ENCODE peak calls at places on chromosomes 1 and 21, in ten cellular contexts. I is testis, V is cardiac muscle cell, U is A549, R is ascending aorta, L is body of pancreas, H is tibial nerve, F is heart left ventricle, J is MM.1S, Z is stomach. O is an unnamed sample. For H3K9me3 and H3K4me1, the result is how much of the 10 kb centered on the place peaks cover.

GRCh38 chr1:26787706-26788514 is at the start of gene PIGV:
- DNase-seq in I (peak), V (peak), U (peak), R (peak), L (peak), H (peak), F (peak), J (peak), Z (peak), O (peak)

GRCh38 chr1:156076609-156077429 is 5.4 kb downstream of the MEX3A start:
- DNase-seq in I (peak), V (peak), U (no peak), R (no peak), L (no peak), H (no peak), F (peak), J (no peak), Z (no peak), O (no peak)

GRCh38 chr1:66337249-66337648 is 196.7 kb upstream of the SGIP1 start:
- DNase-seq in I (no peak), V (no peak), U (no peak), R (no peak), L (no peak), H (no peak), F (no peak), J (no peak), Z (no peak), O (no peak)

GRCh38 chr1:4101434-4102150 is 201.5 kb upstream of the C1orf174 start:
- DNase-seq in I (no peak), V (no peak), U (no peak), R (no peak), L (no peak), H (no peak), F (no peak), J (no peak), Z (no peak), O (no peak)

GRCh38 chr1:85179517-85179916 is 21.3 kb downstream of the SYDE2 start:
- DNase-seq in I (no peak), V (no peak), U (no peak), R (no peak), L (no peak), H (no peak), F (no peak), J (peak), Z (no peak), O (no peak)

GRCh38 chr1:22347854-22348760 is 103.5 kb upstream of the ZBTB40 start:
- DNase-seq in I (no peak), V (no peak), U (peak), R (no peak), L (no peak), H (no peak), F (no peak), J (no peak), Z (no peak), O (no peak)

GRCh38 chr1:145926706-145927072 is 595 bp downstream of the RBM8A start:
- DNase-seq in I (no peak), V (no peak), U (no peak), R (no peak), L (no peak), H (no peak), F (no peak), J (no peak), Z (no peak), O (no peak)

GRCh38 chr1:239891621-239892358 is 199.9 kb upstream of the FMN2 start:
- DNase-seq in I (no peak), V (no peak), U (no peak), R (no peak), L (no peak), H (no peak), F (no peak), J (no peak), Z (no peak), O (no peak)

GRCh38 chr1:3761296-3762010 is 9.2 kb downstream of the CCDC27 start:
- DNase-seq in I (no peak), V (no peak), U (no peak), R (no peak), L (no peak), H (no peak), F (no peak), J (no peak), Z (no peak), O (no peak)

GRCh38 chr1:162324391-162324790 is 52.3 kb downstream of the SPATA46 start:
- DNase-seq in I (no peak), V (no peak), U (no peak), R (no peak), L (no peak), H (no peak), F (no peak), J (no peak), Z (no peak), O (no peak)

GRCh38 chr1:160285506-160285905 is 573 bp upstream of the PEX19 start:
- DNase-seq in I (peak), V (no peak), U (no peak), R (no peak), L (peak), H (no peak), F (no peak), J (no peak), Z (no peak), O (no peak)

GRCh38 chr21:24032709-24033232 is 1574.5 kb downstream of the MRPL39 start:
- DNase-seq in I (no peak), V (no peak), U (no peak), R (no peak), L (no peak), H (no peak), F (no peak), J (no peak), Z (no peak), O (no peak)

GRCh38 chr1:203796223-203796747 is 862 bp downstream of the ZBED6 start:
- DNase-seq in I (no peak), V (peak), U (peak), R (no peak), L (no peak), H (peak), F (no peak), J (peak), Z (no peak), O (no peak)

GRCh38 chr1:50860256-50860655 is 99.8 kb downstream of the FAF1 start:
- DNase-seq in I (no peak), V (no peak), U (no peak), R (no peak), L (no peak), H (no peak), F (no peak), J (no peak), Z (no peak), O (no peak)

GRCh38 chr1:162562452-162562828 is 918 bp downstream of the UAP1 start:
- DNase-seq in I (no peak), V (peak), U (peak), R (no peak), L (peak), H (no peak), F (no peak), J (peak), Z (no peak), O (no peak)

GRCh38 chr1:98355656-98356384 is 305.7 kb upstream of the SNX7 start:
- DNase-seq in I (no peak), V (no peak), U (peak), R (no peak), L (no peak), H (no peak), F (no peak), J (no peak), Z (no peak), O (no peak)

DNA sequence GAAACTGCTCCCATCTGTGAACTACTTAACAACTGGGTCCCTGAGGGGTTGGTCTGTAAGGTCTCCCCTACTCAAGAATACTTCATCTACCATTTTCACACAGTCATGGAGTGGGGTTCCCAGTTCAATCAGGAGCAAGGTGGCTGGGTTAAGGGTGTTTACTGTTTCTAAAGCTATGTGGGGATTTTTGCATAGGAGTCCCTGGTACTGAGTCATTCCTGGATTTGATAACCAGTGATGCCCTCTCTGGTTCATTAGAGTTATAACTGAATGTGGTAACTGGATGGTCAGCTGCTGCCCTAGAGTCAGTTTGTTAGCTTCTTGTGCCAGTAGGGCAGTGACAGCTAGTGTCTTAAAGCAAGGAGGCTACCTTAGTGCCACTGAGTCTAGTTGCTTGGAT is 29.4 kb upstream of the KCNJ15 start:
- DNase-seq in I (no peak), V (no peak), U (no peak), R (no peak), L (no peak), H (no peak), F (no peak), J (no peak), Z (no peak), O (no peak)
- H3K9me3 ChIP-seq in I (under half), V (under half), U (half or more), R (under half), L (under half), H (under half), F (under half), J (under half), Z (half or more), O (half or more)

DNA sequence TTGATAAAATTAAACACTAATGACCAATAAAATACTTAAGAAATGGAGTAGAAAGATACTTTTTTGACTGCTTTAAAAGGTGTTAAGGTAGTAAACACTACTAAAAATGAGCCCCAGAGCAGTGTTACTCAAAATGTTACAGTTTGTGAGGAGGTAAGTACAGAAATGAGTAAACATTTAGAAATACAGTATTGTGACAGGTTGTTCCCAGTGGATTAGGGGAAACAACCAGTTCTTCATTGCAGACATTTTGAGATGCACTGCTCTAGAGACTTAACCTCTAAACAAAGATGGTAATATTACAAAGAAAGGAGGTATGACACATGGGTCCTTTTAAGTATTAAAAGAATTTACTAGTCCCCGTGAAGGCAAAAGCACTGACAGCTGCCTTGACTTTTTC is 12.7 kb downstream of the DHX9 start:
- DNase-seq in I (no peak), V (no peak), U (no peak), R (no peak), L (no peak), H (no peak), F (no peak), J (no peak), Z (no peak), O (no peak)
- TF ChIP-seq CTCF in I (no peak), V (no peak), U (no peak), R (no peak), L (no peak), H (no peak), F (no peak), J (no peak), Z (no peak), O (no peak)

DNA sequence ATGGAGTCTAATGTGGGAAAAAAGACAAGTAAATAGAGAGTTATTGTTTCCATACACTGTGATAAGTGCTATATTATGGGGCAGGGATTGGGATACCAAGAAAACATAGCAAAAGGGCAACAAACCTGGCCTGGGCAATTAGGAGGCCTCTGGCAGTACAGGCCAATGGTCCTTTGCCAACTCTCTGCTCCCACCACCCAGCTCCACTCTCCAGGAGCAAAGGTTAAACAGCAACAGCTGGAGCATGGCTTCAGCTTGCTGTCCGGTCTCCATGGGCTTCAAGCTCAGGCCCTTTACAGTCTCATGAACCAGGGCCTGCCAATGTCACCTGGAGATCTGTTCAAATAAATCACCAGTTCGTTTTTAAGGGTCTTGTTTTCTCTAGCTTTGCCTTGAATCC is 37.2 kb upstream of the ARHGAP29 start:
- DNase-seq in I (no peak), V (no peak), U (no peak), R (no peak), L (no peak), H (no peak), F (no peak), J (no peak), Z (no peak), O (no peak)
- H3K4me1 ChIP-seq in I (under half), V (under half), U (under half), R (under half), L (under half), H (under half), F (under half), J (under half), Z (under half), O (under half)

GRCh38 chr1:114511048-114511785 is at the start of gene TRIM33:
- DNase-seq in I (peak), V (peak), U (peak), R (peak), L (peak), H (peak), F (peak), J (peak), Z (peak), O (peak)

GRCh38 chr1:114508386-114508898 is 2.6 kb downstream of the TRIM33 start:
- DNase-seq in I (no peak), V (no peak), U (no peak), R (no peak), L (no peak), H (no peak), F (no peak), J (no peak), Z (no peak), O (no peak)

GRCh38 chr1:114509596-114510234 is 1.3 kb downstream of the TRIM33 start:
- DNase-seq in I (no peak), V (no peak), U (no peak), R (no peak), L (no peak), H (no peak), F (no peak), J (no peak), Z (no peak), O (no peak)

GRCh38 chr1:114512595-114513280 is 1.7 kb upstream of the TRIM33 start:
- DNase-seq in I (no peak), V (no peak), U (no peak), R (no peak), L (no peak), H (no peak), F (no peak), J (no peak), Z (no peak), O (no peak)

DNA sequence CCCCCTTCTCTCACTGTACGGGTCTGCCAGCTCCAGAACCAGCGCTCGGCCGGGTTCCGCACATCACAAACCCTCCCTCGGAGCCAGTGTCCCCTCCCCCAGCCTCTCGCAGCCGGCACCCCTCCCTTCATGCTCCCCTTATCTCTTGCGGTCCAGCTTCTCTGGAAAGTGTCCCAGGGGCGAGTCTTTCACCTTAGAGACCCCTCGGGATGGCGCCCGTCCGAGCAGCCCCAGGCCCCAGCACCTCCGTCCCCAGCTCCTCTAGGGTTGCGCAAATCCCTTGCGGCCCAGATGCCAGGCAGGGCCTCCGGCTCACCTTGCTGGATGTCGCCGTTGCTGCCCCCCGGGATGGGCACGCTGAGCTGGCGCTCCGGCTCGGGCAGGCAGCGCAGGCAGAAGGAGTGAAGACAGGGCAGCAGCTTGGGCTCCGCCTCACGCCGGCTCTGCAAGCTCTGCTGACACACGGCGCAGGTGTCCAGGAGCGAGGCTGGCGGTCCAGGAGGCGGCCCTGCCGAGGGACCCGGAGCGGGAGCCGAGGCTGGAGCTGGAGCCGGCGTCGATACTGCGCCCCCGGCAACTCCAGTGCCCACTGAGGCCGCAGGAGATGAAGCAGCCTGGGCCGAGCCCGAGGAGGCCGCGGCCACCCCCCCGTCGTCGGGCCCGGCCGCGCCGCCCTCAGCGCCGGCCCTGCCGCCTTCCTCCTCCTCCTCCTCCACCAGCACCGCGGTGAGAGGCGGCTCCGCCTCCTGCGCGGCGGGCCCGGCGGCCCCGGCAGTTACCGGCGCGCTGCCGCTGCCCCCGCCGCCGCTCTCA is 562 bp downstream of the TRIM33 start:
- DNase-seq in I (peak), V (peak), U (peak), R (no peak), L (peak), H (peak), F (peak), J (peak), Z (peak), O (no peak)
- H3K9me3 ChIP-seq in I (under half), V (under half), U (under half), R (under half), L (under half), H (under half), F (under half), J (under half), Z (under half), O (under half)

DNA sequence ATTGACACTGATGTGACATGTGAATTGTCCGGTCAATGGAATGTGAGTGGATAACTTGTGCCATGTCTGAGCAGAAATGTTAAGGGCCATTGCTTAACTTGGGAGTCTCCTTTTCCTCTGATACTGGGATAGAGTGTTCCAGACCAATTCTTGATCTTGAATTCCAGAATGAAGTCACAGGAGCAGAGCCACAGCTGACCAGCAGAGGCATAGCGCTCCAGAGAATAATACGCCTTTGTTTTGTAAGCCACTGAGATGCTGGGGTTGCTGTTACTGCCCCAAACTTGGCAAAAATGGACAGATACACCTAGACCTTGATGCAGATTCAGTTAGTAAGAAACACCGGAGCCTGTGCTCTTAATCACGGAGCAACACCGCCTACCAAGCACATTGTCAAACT is 6.3 kb downstream of the KCNJ6 start:
- DNase-seq in I (no peak), V (no peak), U (no peak), R (no peak), L (no peak), H (no peak), F (no peak), J (no peak), Z (no peak), O (no peak)
- TF ChIP-seq CTCF in I (no peak), V (no peak), U (no peak), R (no peak), L (no peak), H (no peak), F (no peak), J (no peak), Z (no peak), O (no peak)

GRCh38 chr1:39109653-39110052 is 83.5 kb downstream of the NDUFS5 start:
- DNase-seq in I (no peak), V (no peak), U (no peak), R (no peak), L (no peak), H (no peak), F (no peak), J (no peak), Z (no peak), O (no peak)

GRCh38 chr1:39107891-39108290 is 81.7 kb downstream of the NDUFS5 start:
- DNase-seq in I (no peak), V (no peak), U (no peak), R (no peak), L (no peak), H (no peak), F (no peak), J (no peak), Z (no peak), O (no peak)

GRCh38 chr1:39113109-39113743 is 87.1 kb downstream of the NDUFS5 start:
- DNase-seq in I (no peak), V (no peak), U (no peak), R (no peak), L (no peak), H (no peak), F (no peak), J (no peak), Z (no peak), O (no peak)

GRCh38 chr1:39110325-39110851 is 84.2 kb downstream of the NDUFS5 start:
- DNase-seq in I (no peak), V (peak), U (no peak), R (no peak), L (no peak), H (peak), F (no peak), J (no peak), Z (no peak), O (no peak)

GRCh38 chr1:39110882-39111281 is 84.7 kb downstream of the NDUFS5 start:
- DNase-seq in I (no peak), V (peak), U (no peak), R (no peak), L (no peak), H (no peak), F (no peak), J (no peak), Z (no peak), O (no peak)
- H3K4me1 ChIP-seq in I (under half), V (under half), U (half or more), R (under half), L (under half), H (under half), F (under half), J (under half), Z (half or more), O (half or more)

DNA sequence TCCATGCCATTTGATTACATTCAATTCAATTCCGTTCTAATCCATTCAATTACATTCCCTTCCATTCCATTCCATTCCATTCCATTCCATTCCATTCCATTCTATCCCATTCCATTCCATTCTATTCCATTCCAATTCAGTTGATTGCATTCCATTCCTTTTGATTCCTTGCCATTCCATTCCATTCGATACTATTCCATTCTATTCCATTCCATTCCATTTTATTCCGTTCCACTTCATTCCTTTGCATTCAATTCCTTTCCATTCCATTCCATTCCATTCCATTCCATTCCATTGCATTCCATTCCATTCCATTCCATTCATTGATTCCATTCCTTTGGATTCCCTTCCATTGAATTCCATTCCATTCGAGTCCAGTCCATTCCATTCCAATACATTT is 2574.0 kb upstream of the TPTE start:
- DNase-seq in I (no peak), V (no peak), U (no peak), R (no peak), L (no peak), H (no peak), F (no peak), J (no peak), Z (no peak), O (no peak)
- H3K9me3 ChIP-seq in I (under half), V (half or more), U (under half), R (half or more), L (half or more), H (under half), F (under half), J (under half), Z (half or more), O (half or more)

GRCh38 chr1:14850563-14850962 is 252.1 kb downstream of the KAZN start:
- DNase-seq in I (no peak), V (no peak), U (peak), R (no peak), L (peak), H (no peak), F (no peak), J (peak), Z (peak), O (no peak)
- TF ChIP-seq CTCF in I (no peak), V (no peak), U (no peak), R (no peak), L (no peak), H (no peak), F (no peak), J (peak), Z (peak), O (no peak)

GRCh38 chr1:19656780-19657475 is 7.7 kb upstream of the HTR6 start:
- DNase-seq in I (no peak), V (no peak), U (no peak), R (no peak), L (no peak), H (no peak), F (no peak), J (no peak), Z (no peak), O (no peak)
- H3K4me1 ChIP-seq in I (under half), V (under half), U (under half), R (under half), L (under half), H (under half), F (under half), J (under half), Z (under half), O (under half)

O was measured in thoracic aorta.